ENCODE peak calls at places on chromosomes 7 and 10, in five cellular contexts. One of them, this sample, is unnamed.

GRCh38 chr7:23742051-23742450 is 32.0 kb downstream of the STK31 start:
- DNase-seq in left ventricle myocardium superior: no peak
- DNase-seq in Kasumi-1: no peak
- DNase-seq in GM19239: no peak
- DNase-seq in NCI-H2081: no peak
- DNase-seq in this sample: no peak

GRCh38 chr7:4361774-4362173 is 320.3 kb upstream of the FOXK1 start:
- DNase-seq in left ventricle myocardium superior: no peak
- DNase-seq in Kasumi-1: no peak
- DNase-seq in GM19239: no peak
- DNase-seq in NCI-H2081: no peak
- DNase-seq in this sample: no peak

GRCh38 chr7:152486968-152487367 is 51.2 kb upstream of the KMT2C start:
- DNase-seq in left ventricle myocardium superior: no peak
- DNase-seq in Kasumi-1: no peak
- DNase-seq in GM19239: no peak
- DNase-seq in NCI-H2081: no peak
- DNase-seq in this sample: no peak

GRCh38 chr7:128406986-128407589 is 2.7 kb downstream of the IMPDH1 start:
- DNase-seq in left ventricle myocardium superior: no peak
- DNase-seq in Kasumi-1: no peak
- DNase-seq in GM19239: no peak
- DNase-seq in NCI-H2081: no peak
- DNase-seq in this sample: no peak

GRCh38 chr10:3692331-3692860 is 92.6 kb downstream of the KLF6 start:
- DNase-seq in left ventricle myocardium superior: no peak
- DNase-seq in Kasumi-1: no peak
- DNase-seq in GM19239: no peak
- DNase-seq in NCI-H2081: no peak
- DNase-seq in this sample: no peak

GRCh38 chr7:27795977-27796376 is 56.0 kb downstream of the TAX1BP1 start:
- DNase-seq in left ventricle myocardium superior: no peak
- DNase-seq in Kasumi-1: no peak
- DNase-seq in GM19239: no peak
- DNase-seq in NCI-H2081: no peak
- DNase-seq in this sample: no peak

GRCh38 chr7:151276651-151277590 is 28.4 kb upstream of the SMARCD3 start:
- DNase-seq in left ventricle myocardium superior: peak; percentile 73
- DNase-seq in Kasumi-1: peak; percentile 81
- DNase-seq in GM19239: peak; percentile 70
- DNase-seq in NCI-H2081: peak; percentile 84
- DNase-seq in this sample: peak; percentile 56

GRCh38 chr10:60704480-60704879 is 73.8 kb upstream of the CDK1 start:
- DNase-seq in left ventricle myocardium superior: no peak
- DNase-seq in Kasumi-1: no peak
- DNase-seq in GM19239: no peak
- DNase-seq in NCI-H2081: peak; percentile 64
- DNase-seq in this sample: no peak

GRCh38 chr7:156386097-156386496 is 254.5 kb upstream of the RNF32 start:
- DNase-seq in left ventricle myocardium superior: no peak
- DNase-seq in Kasumi-1: no peak
- DNase-seq in GM19239: no peak
- DNase-seq in NCI-H2081: no peak
- DNase-seq in this sample: no peak

GRCh38 chr7:6558837-6559236 is 7.6 kb upstream of the GRID2IP start:
- DNase-seq in left ventricle myocardium superior: no peak
- DNase-seq in Kasumi-1: peak; percentile 45
- DNase-seq in GM19239: no peak
- DNase-seq in NCI-H2081: peak; percentile 41
- DNase-seq in this sample: peak; percentile 10

GRCh38 chr10:103739039-103739764 is 116.2 kb downstream of the SH3PXD2A start:
- DNase-seq in left ventricle myocardium superior: no peak
- DNase-seq in Kasumi-1: no peak
- DNase-seq in GM19239: no peak
- DNase-seq in NCI-H2081: no peak
- DNase-seq in this sample: no peak